ENCODE peak calls at places on chromosomes 4 and X, in seven cellular contexts. D is neural progenitor cell, P is fibroblast of lung, G is psoas muscle, A is ascending aorta, X is lung, Z is endodermal cell. E is an unnamed sample.

GRCh38 chr4:15913631-15913970 is 24.9 kb downstream of the FGFBP1 start:
- DNase-seq in X (no peak), P (peak), G (no peak), Z (no peak), A (no peak), D (no peak), E (no peak)

GRCh38 chr4:74682567-74683359 is 111.6 kb downstream of the BTC start:
- DNase-seq in P (peak), A (peak), Z (peak), G (no peak), D (no peak), X (peak), E (no peak)

GRCh38 chr4:43765514-43765913 is 683.1 kb downstream of the KCTD8 start:
- DNase-seq in D (no peak), P (no peak), X (no peak), Z (no peak), G (no peak), A (no peak), E (no peak)

GRCh38 chr4:65391814-65392213 is 278.5 kb downstream of the EPHA5 start:
- DNase-seq in X (no peak), Z (no peak), D (no peak), A (no peak), P (no peak), G (no peak), E (no peak)

GRCh38 chr4:3707423-3708102 is 58.6 kb upstream of the ADRA2C start:
- DNase-seq in P (no peak), G (no peak), D (no peak), A (no peak), X (no peak), Z (no peak), E (no peak)

GRCh38 chr4:92969650-92970370 is 666.0 kb downstream of the GRID2 start:
- DNase-seq in G (no peak), A (no peak), X (no peak), D (no peak), P (peak), Z (no peak), E (no peak)

GRCh38 chr4:126081336-126081735 is 766.6 kb downstream of the FAT4 start:
- DNase-seq in P (no peak), D (no peak), A (no peak), Z (no peak), G (no peak), X (no peak), E (no peak)

GRCh38 chrX:95764972-95765451 is 919.6 kb upstream of the DIAPH2 start:
- DNase-seq in Z (peak), D (peak), G (no peak), A (no peak), X (peak), P (peak), E (peak)

GRCh38 chr4:55733874-55734437 is 85.6 kb upstream of the EXOC1L start:
- DNase-seq in X (peak), P (peak), Z (no peak), G (peak), D (no peak), A (no peak), E (no peak)

GRCh38 chr4:48570646-48571220 is 80.7 kb downstream of the ZAR1 start:
- DNase-seq in X (no peak), G (no peak), Z (no peak), A (no peak), P (peak), D (no peak), E (no peak)

GRCh38 chr4:107691378-107691777 is 28.7 kb downstream of the PAPSS1 start:
- DNase-seq in P (no peak), G (no peak), X (no peak), A (no peak), D (no peak), Z (no peak), E (peak)

DNA sequence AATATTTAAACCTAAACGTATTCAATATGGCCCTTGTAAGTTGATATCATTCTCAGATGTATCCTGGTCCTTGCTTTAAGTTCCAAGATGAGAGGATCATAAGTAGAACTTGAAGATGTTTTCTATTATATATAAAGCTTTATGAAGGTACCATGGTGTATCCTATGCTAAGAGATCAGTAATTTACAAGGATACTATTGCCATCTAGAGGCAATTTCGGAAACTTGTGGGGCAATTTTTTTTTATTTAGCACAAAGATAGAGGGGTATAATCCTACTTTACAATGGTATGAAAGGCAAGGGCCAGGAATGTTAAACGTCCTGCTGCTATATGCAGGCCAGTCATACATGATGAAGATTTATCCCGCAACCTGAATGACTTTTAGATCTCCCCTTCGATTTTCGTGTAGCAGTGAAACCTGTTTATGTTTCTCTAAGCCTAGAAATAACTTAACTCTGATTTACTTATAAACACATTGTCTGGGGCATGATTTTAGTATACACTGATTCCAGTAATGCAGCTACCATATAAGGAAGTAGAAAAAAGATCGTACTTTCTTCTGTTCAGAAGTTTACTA is 2.5 kb downstream of the SLC25A31 start:
- DNase-seq in Z (no peak), D (peak), P (peak), X (no peak), G (no peak), A (no peak), E (no peak)
- TF ChIP-seq CTCF in Z (peak), D (peak), P (peak), X (no peak), G (peak), A (peak), E (no peak)

DNA sequence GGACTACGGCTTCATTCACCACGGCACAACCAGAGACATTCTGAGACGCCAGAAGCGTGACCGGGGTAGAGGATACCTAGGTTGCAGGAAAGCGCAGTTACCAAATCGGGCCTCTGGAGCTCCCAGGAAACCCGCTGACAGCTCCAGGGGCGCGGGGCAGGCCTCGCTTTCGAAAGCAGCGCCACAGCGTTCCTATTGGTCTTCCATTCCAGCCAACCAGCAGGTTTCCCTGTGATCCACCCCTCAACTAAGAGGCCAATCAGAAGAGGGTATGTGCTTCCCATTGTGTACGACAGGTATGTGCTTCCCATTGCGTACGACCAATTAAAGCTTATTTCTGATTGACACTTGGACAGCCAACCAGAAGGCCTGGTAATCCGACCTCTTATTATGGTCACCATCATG is 14.9 kb downstream of the SNX12 start:
- DNase-seq in D (peak), Z (peak), X (no peak), P (peak), G (no peak), A (no peak), E (no peak)
- H3K4me3 ChIP-seq in D (peak), Z (no peak), X (no peak), P (no peak), G (no peak), A (no peak), E (no peak)

GRCh38 chr4:139607302-139608060 is 51.5 kb upstream of the SETD7 start:
- DNase-seq in Z (no peak), P (peak), G (no peak), D (no peak), X (no peak), A (no peak), E (no peak)

GRCh38 chr4:139603576-139604387 is 47.8 kb upstream of the SETD7 start:
- DNase-seq in P (peak), X (peak), G (no peak), Z (peak), A (no peak), D (peak), E (peak)

GRCh38 chr4:139605516-139605915 is 49.5 kb upstream of the SETD7 start:
- DNase-seq in P (no peak), Z (no peak), A (no peak), G (no peak), D (no peak), X (no peak), E (no peak)

GRCh38 chr4:139609647-139610046 is 53.6 kb upstream of the SETD7 start:
- DNase-seq in A (no peak), G (no peak), X (no peak), P (peak), D (no peak), Z (no peak), E (no peak)

DNA sequence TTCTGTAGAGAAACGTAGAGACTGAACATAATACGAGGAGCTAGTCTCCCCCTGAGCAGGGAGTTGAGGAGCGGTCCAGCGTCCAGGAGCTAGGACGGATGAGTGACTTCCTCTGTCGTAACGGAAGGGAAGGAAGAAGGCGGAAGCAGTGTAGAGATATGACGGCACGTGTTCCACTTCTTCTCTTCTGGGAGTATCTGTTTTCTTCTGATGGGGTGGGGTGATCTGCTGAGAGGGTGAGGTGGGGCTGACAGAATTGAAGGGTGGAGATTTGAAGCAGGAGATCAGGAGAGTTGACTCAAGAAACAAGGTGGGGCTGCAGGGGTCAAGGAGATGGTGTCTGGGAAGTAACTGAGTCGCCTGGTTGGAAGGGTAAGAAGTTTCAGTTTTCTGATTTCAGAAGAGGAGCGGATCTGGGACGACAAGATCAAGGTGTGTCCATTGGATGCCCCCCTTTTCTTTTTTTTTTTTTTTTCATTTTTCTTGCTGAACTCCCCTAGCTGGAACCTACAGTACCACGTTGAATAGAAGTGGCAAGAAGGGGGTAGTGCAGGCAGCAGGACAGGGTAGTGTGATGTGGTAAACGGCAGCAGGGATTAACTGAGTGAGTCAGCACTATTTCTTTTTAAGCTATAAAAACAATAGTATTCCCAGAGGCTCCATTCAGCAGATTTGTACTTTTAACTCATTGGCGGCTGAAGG is 50.7 kb upstream of the SETD7 start:
- DNase-seq in A (no peak), G (no peak), X (no peak), P (peak), Z (no peak), D (no peak), E (no peak)
- H3K27ac ChIP-seq in A (no peak), G (no peak), X (no peak), P (no peak), Z (no peak), D (no peak), E (no peak)

DNA sequence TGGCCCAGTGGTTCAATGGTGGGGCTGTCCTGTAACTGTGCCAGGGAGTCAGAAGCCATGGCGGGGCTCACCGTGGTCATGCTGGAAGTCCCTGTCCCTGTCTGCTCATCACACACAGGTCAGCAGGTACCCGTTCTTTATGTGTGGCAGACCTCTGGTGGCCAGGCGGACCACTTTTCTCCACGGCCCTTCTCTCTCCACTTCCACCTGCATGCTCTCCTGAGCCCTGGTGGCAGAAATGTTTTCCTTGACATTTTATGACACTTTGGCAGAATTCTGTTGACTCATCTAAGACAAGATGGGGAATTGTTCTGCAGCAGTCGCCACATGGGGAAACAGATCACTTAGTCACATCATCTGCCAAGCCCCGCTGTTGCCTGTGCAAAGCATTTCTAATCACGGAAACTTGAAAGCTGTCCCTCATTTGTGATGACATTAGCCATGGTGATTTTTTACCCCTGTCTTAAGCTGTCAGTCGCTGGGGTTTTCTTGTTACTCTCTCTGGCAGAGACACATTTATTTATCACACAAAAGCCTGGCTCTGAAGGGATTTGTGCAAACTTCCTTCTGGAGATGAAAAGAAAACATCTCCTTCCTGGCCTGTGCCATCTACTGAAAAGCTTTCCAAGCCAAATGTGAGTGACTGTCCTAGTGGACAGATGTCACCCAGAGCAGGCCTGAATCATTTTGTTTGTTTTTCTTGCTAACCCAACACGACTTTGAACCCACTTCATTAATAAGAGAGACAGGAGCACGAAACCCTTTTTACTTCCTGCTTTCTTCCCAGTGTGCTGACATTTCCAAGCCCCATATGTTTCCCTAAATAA is 38.8 kb upstream of the STIM2 start:
- DNase-seq in G (no peak), A (no peak), D (no peak), X (no peak), P (no peak), Z (no peak), E (no peak)
- TF ChIP-seq CTCF in G (no peak), A (no peak), D (no peak), X (no peak), P (no peak), Z (peak), E (peak)

GRCh38 chr4:102585329-102585728 is 84.2 kb downstream of the NFKB1 start:
- DNase-seq in X (no peak), A (no peak), P (no peak), D (no peak), G (no peak), Z (no peak), E (no peak)

GRCh38 chr4:102586002-102586643 is 85.0 kb downstream of the NFKB1 start:
- DNase-seq in X (no peak), D (no peak), Z (no peak), G (no peak), A (no peak), P (no peak), E (no peak)

GRCh38 chr4:102589743-102590142 is 88.6 kb downstream of the NFKB1 start:
- DNase-seq in P (no peak), G (no peak), A (no peak), D (no peak), Z (no peak), X (no peak), E (no peak)

GRCh38 chr4:102586644-102587021 is 85.5 kb downstream of the NFKB1 start:
- DNase-seq in D (no peak), Z (no peak), P (no peak), G (no peak), X (no peak), A (no peak), E (no peak)
- H3K4me3 ChIP-seq in D (no peak), Z (no peak), P (no peak), G (no peak), X (no peak), A (no peak), E (no peak)

DNA sequence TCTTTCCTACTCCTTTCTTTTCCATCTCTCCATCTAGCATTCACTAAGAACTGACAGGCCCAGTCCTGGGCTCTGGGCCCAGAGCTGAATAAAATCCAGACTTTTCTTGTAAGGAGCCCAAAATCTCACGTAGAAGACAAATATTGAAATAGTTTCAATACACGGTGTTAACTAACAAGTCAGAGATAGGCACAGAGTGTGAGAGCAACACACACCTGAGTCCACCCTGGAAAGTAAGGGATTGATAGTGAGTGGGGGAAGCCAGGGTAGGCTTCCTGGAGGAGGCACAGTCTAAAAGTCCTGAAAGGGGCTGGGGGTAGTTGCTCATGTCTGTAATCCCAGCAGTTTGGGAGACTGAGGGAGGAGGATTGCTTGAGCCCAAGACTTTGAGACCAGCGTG is 73.1 kb upstream of the EFNB1 start:
- DNase-seq in Z (no peak), X (no peak), P (no peak), A (no peak), D (no peak), G (no peak), E (no peak)
- H3K27ac ChIP-seq in Z (no peak), X (no peak), P (no peak), A (no peak), D (no peak), G (no peak), E (no peak)

DNA sequence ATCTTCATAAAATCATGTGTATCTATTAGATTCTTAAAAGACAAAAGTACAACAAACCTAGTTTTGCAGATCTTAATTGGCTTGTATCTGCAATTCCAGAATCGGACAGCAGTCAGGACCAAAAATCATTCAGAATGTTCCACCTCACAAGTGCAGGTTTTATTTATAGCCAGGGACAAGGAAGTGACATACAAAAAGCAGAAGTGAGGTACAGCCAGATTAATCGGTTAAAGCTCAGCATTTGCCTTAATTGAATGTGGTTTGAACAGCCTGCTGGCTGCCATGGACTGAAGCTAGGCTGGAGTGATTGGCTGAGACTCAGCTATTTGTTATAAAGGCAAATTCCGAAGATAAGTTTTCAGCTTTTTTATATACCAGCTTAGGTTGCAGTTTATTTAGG is 932.6 kb downstream of the C4orf33 start:
- DNase-seq in D (peak), G (no peak), X (no peak), Z (peak), P (no peak), A (no peak), E (peak)
- TF ChIP-seq CTCF in D (no peak), G (no peak), X (no peak), Z (peak), P (no peak), A (no peak), E (no peak)

DNA sequence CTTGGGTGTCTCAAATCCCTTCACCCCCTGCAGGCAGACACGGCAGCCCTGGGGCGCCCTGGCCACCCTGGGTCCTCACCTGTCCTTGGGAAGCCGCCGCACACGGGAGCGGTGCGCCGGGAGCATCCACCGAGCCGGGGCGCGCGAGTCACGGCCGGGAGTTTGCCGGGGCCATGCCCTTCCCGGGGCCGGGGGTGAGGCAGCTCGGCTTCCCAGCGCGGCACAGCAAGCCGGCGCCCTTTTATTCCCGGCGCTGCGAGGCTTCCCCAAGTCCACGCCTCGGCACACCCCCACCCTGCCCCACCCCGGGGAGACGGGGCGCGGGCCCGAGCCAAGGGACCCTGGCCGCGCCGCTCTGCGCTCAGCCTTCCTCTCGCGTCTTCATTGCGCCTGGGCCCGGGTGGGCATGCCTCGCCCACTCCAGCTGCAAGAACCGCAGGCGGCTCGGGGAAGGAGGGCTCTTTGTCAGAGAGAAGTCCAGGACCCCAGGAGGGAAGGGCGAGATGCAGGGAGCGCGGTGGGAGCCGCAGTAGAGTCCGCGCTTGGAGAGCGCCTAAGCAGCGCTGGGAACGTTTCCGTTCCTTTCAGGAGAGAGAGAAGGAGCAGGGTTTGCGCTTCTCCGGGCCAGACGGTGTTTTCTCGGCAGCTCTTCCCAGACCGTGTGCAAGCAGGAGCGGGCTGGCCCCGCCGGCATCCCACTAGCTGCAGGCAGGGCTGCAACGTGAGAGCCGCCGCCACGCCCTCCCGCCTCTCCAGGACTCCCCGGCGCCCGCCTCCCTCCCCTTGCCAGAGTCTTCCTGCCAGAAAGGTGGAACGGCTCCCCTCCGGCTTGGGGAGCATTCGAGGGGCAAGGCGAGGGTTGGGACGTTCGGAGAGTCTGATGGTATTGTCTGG is at the start of gene MXRA5:
- DNase-seq in Z (peak), P (peak), X (no peak), D (peak), A (no peak), G (no peak), E (no peak)
- H3K4me3 ChIP-seq in Z (peak), P (peak), X (no peak), D (peak), A (peak), G (peak), E (no peak)